ENCODE peak calls at places on chromosomes 6 and 20, in seven cellular contexts. Y, C, X, Q, O, S and U are unnamed samples.

GRCh38 chr6:132960720-132961119 is 146.4 kb downstream of the RPS12 start:
- DNase-seq in Y (peak; percentile 40), C (no peak), X (no peak), Q (no peak), O (peak; percentile 59), S (no peak), U (no peak)

GRCh38 chr6:49606696-49607390 is 29.8 kb downstream of the RHAG start:
- DNase-seq in Y (peak; percentile 82), C (no peak), X (peak; percentile 93), Q (peak; percentile 75), O (peak; percentile 70), S (peak; percentile 74), U (peak; percentile 23)

GRCh38 chr20:57412347-57413029 is 21.3 kb downstream of the RBM38 start:
- DNase-seq in Y (no peak), C (no peak), X (no peak), Q (no peak), O (no peak), S (no peak), U (no peak)

GRCh38 chr6:123091091-123091895 is 95.3 kb downstream of the CLVS2 start:
- DNase-seq in Y (peak; percentile 86), C (no peak), X (peak; percentile 58), Q (no peak), O (peak; percentile 92), S (no peak), U (no peak)

GRCh38 chr6:11730645-11731044 is 48.0 kb downstream of the ADTRP start:
- DNase-seq in Y (no peak), C (no peak), X (no peak), Q (no peak), O (no peak), S (no peak), U (no peak)

GRCh38 chr6:158323561-158323958 is 11.3 kb downstream of the TULP4 start:
- DNase-seq in Y (no peak), C (no peak), X (no peak), Q (no peak), O (no peak), S (no peak), U (no peak)

GRCh38 chr6:135334169-135334568 is 153.1 kb downstream of the MYB start:
- DNase-seq in Y (peak; percentile 32), C (no peak), X (peak; percentile 23), Q (peak; percentile 18), O (peak; percentile 18), S (no peak), U (no peak)

GRCh38 chr6:13307508-13307995 is 20.8 kb downstream of the TBC1D7 start:
- DNase-seq in Y (peak; percentile 62), C (no peak), X (peak; percentile 88), Q (peak; percentile 66), O (peak; percentile 13), S (no peak), U (no peak)

GRCh38 chr6:157317129-157317814 is 6.0 kb downstream of the TMEM242 start:
- DNase-seq in Y (peak; percentile 88), C (no peak), X (peak; percentile 89), Q (peak; percentile 86), O (peak; percentile 94), S (peak; percentile 47), U (no peak)

GRCh38 chr20:137668-138131 is 4.7 kb upstream of the DEFB126 start:
- DNase-seq in Y (no peak), C (peak; percentile 23), X (no peak), Q (no peak), O (no peak), S (no peak), U (no peak)

GRCh38 chr6:135182993-135183531 is 2.0 kb downstream of the MYB start:
- DNase-seq in Y (no peak), C (peak; percentile 68), X (no peak), Q (no peak), O (peak; percentile 29), S (no peak), U (peak; percentile 14)

GRCh38 chr6:54264581-54265272 is 43.5 kb upstream of the TINAG start:
- DNase-seq in Y (no peak), C (no peak), X (no peak), Q (no peak), O (no peak), S (no peak), U (no peak)

GRCh38 chr6:143301204-143301603 is 149.3 kb downstream of the ADAT2 start:
- DNase-seq in Y (no peak), C (no peak), X (no peak), Q (no peak), O (no peak), S (no peak), U (no peak)

GRCh38 chr6:4936681-4937041 is 67.2 kb downstream of the RPP40 start:
- DNase-seq in Y (peak; percentile 61), C (no peak), X (peak; percentile 72), Q (peak; percentile 33), O (no peak), S (peak; percentile 44), U (no peak)

GRCh38 chr6:38078671-38079070 is 259.1 kb downstream of the ZFAND3 start:
- DNase-seq in Y (no peak), C (no peak), X (peak; percentile 12), Q (no peak), O (no peak), S (no peak), U (no peak)

GRCh38 chr6:117602899-117603588 is 733 bp upstream of the GOPC start:
- DNase-seq in Y (no peak), C (no peak), X (no peak), Q (no peak), O (no peak), S (no peak), U (no peak)

GRCh38 chr20:49219924-49220831 is 962 bp downstream of the DDX27 start:
- DNase-seq in Y (no peak), C (no peak), X (no peak), Q (no peak), O (no peak), S (no peak), U (no peak)

GRCh38 chr20:16926626-16927025 is 178.5 kb downstream of the OTOR start:
- DNase-seq in Y (no peak), C (no peak), X (no peak), Q (no peak), O (no peak), S (no peak), U (no peak)

GRCh38 chr20:44395183-44395962 is 39.9 kb downstream of the HNF4A start:
- DNase-seq in Y (no peak), C (no peak), X (no peak), Q (no peak), O (no peak), S (no peak), U (no peak)

GRCh38 chr6:162728177-162728571 is 400 bp downstream of the PACRG start:
- DNase-seq in Y (no peak), C (no peak), X (no peak), Q (no peak), O (no peak), S (no peak), U (no peak)

GRCh38 chr20:1826046-1826445 is 69.2 kb upstream of the SIRPA start:
- DNase-seq in Y (no peak), C (no peak), X (no peak), Q (no peak), O (peak; percentile 38), S (no peak), U (no peak)

GRCh38 chr6:15510536-15511247 is 152.1 kb downstream of the DTNBP1 start:
- DNase-seq in Y (no peak), C (no peak), X (no peak), Q (no peak), O (no peak), S (no peak), U (no peak)

GRCh38 chr6:15511248-15512125 is 151.3 kb downstream of the DTNBP1 start:
- DNase-seq in Y (no peak), C (no peak), X (no peak), Q (no peak), O (peak; percentile 34), S (no peak), U (no peak)

GRCh38 chr6:15513131-15513771 is 149.6 kb downstream of the DTNBP1 start:
- DNase-seq in Y (no peak), C (no peak), X (no peak), Q (no peak), O (no peak), S (no peak), U (no peak)

GRCh38 chr6:15513801-15514711 is 148.8 kb downstream of the DTNBP1 start:
- DNase-seq in Y (no peak), C (no peak), X (no peak), Q (no peak), O (no peak), S (no peak), U (no peak)

DNA sequence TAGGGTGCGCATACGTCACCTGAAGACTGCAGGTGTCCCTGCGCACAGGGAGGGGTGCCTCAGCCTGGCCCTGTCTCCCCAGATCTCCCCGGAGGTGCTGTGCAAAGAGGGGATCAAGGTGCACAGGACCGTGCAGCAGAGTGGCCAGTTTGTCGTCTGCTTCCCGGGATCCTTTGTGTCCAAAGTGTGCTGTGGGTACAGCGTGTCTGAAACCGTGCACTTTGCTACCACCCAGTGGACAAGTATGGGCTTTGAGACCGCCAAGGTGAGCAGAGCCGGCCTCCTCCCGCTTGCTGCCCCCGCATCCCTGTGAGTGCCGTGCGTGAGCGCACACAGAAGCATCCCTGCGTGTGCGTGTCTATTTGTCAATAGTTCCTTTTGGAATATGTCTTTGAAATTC is 150.7 kb downstream of the DTNBP1 start:
- DNase-seq in Y (no peak), C (no peak), X (no peak), Q (no peak), O (no peak), S (no peak), U (peak; percentile 19)
- TF ChIP-seq CTCF in Y (peak; percentile 7), C (no peak), X (peak; percentile 13), Q (peak; percentile 37), O (no peak), S (peak; percentile 9), U (no peak)

GRCh38 chr6:112010328-112010727 is 43.6 kb upstream of the CCN6 start:
- DNase-seq in Y (no peak), C (no peak), X (no peak), Q (peak; percentile 9), O (peak; percentile 21), S (no peak), U (no peak)
- TF ChIP-seq CTCF in Y (no peak), C (no peak), X (peak; percentile 10), Q (peak; percentile 12), O (peak; percentile 53), S (no peak), U (no peak)

GRCh38 chr6:40798069-40798770 is 211.1 kb upstream of the LRFN2 start:
- DNase-seq in Y (no peak), C (peak; percentile 54), X (no peak), Q (no peak), O (no peak), S (no peak), U (no peak)
- TF ChIP-seq CTCF in Y (no peak), C (no peak), X (no peak), Q (no peak), O (no peak), S (no peak), U (no peak)

GRCh38 chr6:108254436-108255410 is 6.1 kb downstream of the SNX3 start:
- DNase-seq in Y (no peak), C (no peak), X (no peak), Q (no peak), O (no peak), S (no peak), U (no peak)

GRCh38 chr6:108251252-108251651 is 9.6 kb downstream of the SNX3 start:
- DNase-seq in Y (no peak), C (no peak), X (no peak), Q (no peak), O (no peak), S (no peak), U (no peak)

GRCh38 chr6:108247965-108248536 is 12.8 kb downstream of the SNX3 start:
- DNase-seq in Y (no peak), C (no peak), X (no peak), Q (no peak), O (no peak), S (no peak), U (no peak)

GRCh38 chr6:108252055-108252454 is 8.8 kb downstream of the SNX3 start:
- DNase-seq in Y (no peak), C (no peak), X (no peak), Q (no peak), O (no peak), S (no peak), U (no peak)

GRCh38 chr6:108250240-108250866 is 10.5 kb downstream of the SNX3 start:
- DNase-seq in Y (peak; percentile 43), C (peak; percentile 25), X (peak; percentile 27), Q (peak; percentile 16), O (peak; percentile 5), S (no peak), U (no peak)
- TF ChIP-seq CTCF in Y (peak; percentile 50), C (no peak), X (peak; percentile 31), Q (peak; percentile 66), O (peak; percentile 4), S (peak; percentile 29), U (peak; percentile 61)